ENCODE peak calls at places on chromosomes 1 and 21, in four cellular contexts. H, A, P and K are unnamed samples.

GRCh38 chr1:161019767-161020572 is 982 bp downstream of the F11R start:
- DNase-seq in H (peak; percentile 19), A (no peak), P (no peak), K (peak; percentile 32)

GRCh38 chr21:42120056-42120903 is 49.2 kb downstream of the UMODL1 start:
- DNase-seq in H (no peak), A (no peak), P (no peak), K (no peak)

GRCh38 chr1:103107696-103108524 is at the start of gene COL11A1:
- DNase-seq in H (no peak), A (peak; percentile 49), P (no peak), K (no peak)

GRCh38 chr1:101884621-101885020 is 112.1 kb downstream of the OLFM3 start:
- DNase-seq in H (no peak), A (no peak), P (no peak), K (no peak)

GRCh38 chr21:33801424-33802405 is 113.9 kb downstream of the ATP5PO start:
- DNase-seq in H (peak; percentile 84), A (no peak), P (no peak), K (no peak)

GRCh38 chr1:7425229-7425628 is 345.9 kb upstream of the VAMP3 start:
- DNase-seq in H (no peak), A (no peak), P (no peak), K (no peak)

GRCh38 chr1:107132195-107132594 is 8.6 kb upstream of the NTNG1 start:
- DNase-seq in H (no peak), A (no peak), P (no peak), K (no peak)

GRCh38 chr1:41313661-41314131 is 47.5 kb upstream of the FOXO6 start:
- DNase-seq in H (peak; percentile 68), A (no peak), P (no peak), K (no peak)

GRCh38 chr1:64161347-64162080 is 41.9 kb upstream of the UBE2U start:
- DNase-seq in H (peak; percentile 67), A (no peak), P (peak; percentile 74), K (no peak)

GRCh38 chr1:203682401-203683383 is 56.1 kb downstream of the ATP2B4 start:
- DNase-seq in H (no peak), A (no peak), P (no peak), K (no peak)

GRCh38 chr1:44684525-44684924 is 10.0 kb downstream of the ARMH1 start:
- DNase-seq in H (no peak), A (no peak), P (no peak), K (no peak)

GRCh38 chr1:181099152-181100014 is 10.9 kb downstream of the IER5 start:
- DNase-seq in H (peak; percentile 58), A (no peak), P (no peak), K (no peak)

GRCh38 chr1:48017716-48018115 is 20.5 kb upstream of the TRABD2B start:
- DNase-seq in H (peak; percentile 73), A (no peak), P (peak; percentile 60), K (no peak)

GRCh38 chr1:31764307-31765040 is at the start of gene ADGRB2:
- DNase-seq in H (peak; percentile 53), A (peak; percentile 73), P (no peak), K (no peak)

GRCh38 chr1:234139966-234140365 is 233.3 kb upstream of the COA6 start:
- DNase-seq in H (peak; percentile 82), A (no peak), P (no peak), K (no peak)

GRCh38 chr1:218345673-218346390 is 696 bp downstream of the TGFB2 start:
- DNase-seq in H (peak; percentile 89), A (peak; percentile 83), P (peak; percentile 83), K (peak; percentile 29)

GRCh38 chr1:195715652-195716051 is 892.6 kb downstream of the KCNT2 start:
- DNase-seq in H (no peak), A (no peak), P (no peak), K (no peak)

GRCh38 chr1:234069760-234070159 is 165.3 kb downstream of the SLC35F3 start:
- DNase-seq in H (no peak), A (no peak), P (no peak), K (no peak)

GRCh38 chr1:205285391-205286101 is 36.0 kb downstream of the NUAK2 start:
- DNase-seq in H (peak; percentile 45), A (no peak), P (no peak), K (no peak)

GRCh38 chr1:205287723-205288122 is 33.8 kb downstream of the NUAK2 start:
- DNase-seq in H (no peak), A (peak; percentile 6), P (no peak), K (no peak)

GRCh38 chr1:205286335-205286950 is 35.1 kb downstream of the NUAK2 start:
- DNase-seq in H (no peak), A (peak; percentile 33), P (no peak), K (no peak)

GRCh38 chr1:205284420-205285144 is 37.0 kb downstream of the NUAK2 start:
- DNase-seq in H (peak; percentile 99), A (peak; percentile 77), P (peak; percentile 89), K (peak; percentile 80)

DNA sequence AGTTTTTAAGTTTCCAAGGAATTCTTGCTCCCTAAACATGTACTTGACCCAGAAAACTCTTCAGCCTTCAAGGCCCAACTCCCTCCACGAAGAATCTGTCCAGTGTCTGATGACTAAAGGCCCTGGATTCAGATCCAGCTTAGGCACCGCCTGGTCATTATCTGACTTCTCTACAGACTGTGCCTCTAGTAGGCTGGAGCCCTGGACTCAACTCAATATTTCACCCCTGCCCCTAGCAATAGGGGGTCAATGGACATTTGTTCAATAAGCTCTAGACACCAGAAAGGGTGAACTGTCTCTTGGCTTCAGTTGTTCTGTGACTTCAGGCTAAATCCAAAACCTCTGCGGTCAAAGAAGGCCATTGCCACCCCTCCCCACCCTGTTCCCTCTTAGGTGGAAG is 34.5 kb downstream of the NUAK2 start:
- DNase-seq in H (peak; percentile 28), A (no peak), P (no peak), K (no peak)
- H3K4me1 ChIP-seq in H (peaks cover 49% of the 10 kb centered on the region), A (peaks cover 18% of the 10 kb centered on the region), P (no peaks in the 10 kb centered on the region), K (peaks cover 17% of the 10 kb centered on the region)

DNA sequence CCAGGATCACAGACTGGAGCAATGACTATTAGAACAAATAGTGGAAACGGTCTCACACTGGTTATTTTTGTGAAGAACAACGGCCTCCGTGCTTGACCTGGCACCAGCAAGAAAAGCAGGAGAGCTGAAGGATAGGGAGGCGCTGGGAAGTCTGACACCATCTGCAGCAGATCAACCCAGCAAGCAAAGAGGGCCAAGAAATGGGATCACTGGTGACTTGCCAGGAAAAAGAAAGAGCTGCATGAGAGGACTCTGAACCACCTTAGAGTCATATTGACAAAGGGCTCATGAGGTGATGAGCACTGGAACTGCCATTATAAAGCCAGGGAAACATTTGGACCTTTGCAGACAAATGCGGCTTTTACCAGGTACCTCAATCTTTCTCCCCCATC is 25.0 kb downstream of the MTOR start:
- DNase-seq in H (no peak), A (no peak), P (no peak), K (no peak)
- H3K36me3 ChIP-seq in H (peaks cover 49% of the 10 kb centered on the region), A (peaks cover 2% of the 10 kb centered on the region), P (peaks cover 83% of the 10 kb centered on the region), K (peaks cover 5% of the 10 kb centered on the region)

GRCh38 chr1:24545673-24546072 is 10.2 kb upstream of the NCMAP start:
- DNase-seq in H (no peak), A (no peak), P (no peak), K (no peak)
- H3K4me1 ChIP-seq in H (peaks cover 14% of the 10 kb centered on the region), A (peaks cover 10% of the 10 kb centered on the region), P (no peaks in the 10 kb centered on the region), K (peaks cover 6% of the 10 kb centered on the region)

GRCh38 chr1:11080931-11081330 is 18.7 kb downstream of the EXOSC10 start:
- DNase-seq in H (no peak), A (peak; percentile 22), P (no peak), K (no peak)

DNA sequence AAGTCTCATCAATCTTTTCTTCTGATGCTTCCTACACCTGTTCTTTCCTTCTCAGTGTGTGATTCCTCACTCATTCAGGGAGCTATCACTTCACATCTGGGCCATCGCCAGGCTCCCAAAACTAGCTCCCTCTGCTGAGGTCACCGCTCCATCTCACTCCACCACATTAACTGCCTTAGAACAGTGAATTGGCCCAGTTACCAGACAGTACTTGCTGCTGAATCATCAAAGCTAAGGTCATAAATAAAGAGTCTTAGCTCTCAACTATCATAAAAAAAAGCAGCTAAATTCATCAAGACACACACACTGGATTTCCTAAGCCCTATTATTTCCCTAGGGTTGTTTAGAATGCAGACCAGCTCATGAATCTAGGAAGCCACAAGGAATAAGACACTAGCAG is 18.8 kb upstream of the SRM start:
- DNase-seq in H (peak; percentile 73), A (peak; percentile 3), P (no peak), K (no peak)
- H3K36me3 ChIP-seq in H (peaks cover 57% of the 10 kb centered on the region), A (no peaks in the 10 kb centered on the region), P (peaks cover 83% of the 10 kb centered on the region), K (peaks cover 10% of the 10 kb centered on the region)